ENCODE peak calls at places on chromosome 17, in eight cellular contexts. One of them, this sample, is unnamed.

GRCh38 chr17:31877911-31878702 is 19.1 kb upstream of the COPRS start:
- DNase-seq in fibroblast of lung: peak
- DNase-seq in psoas muscle: no peak
- DNase-seq in astrocyte: peak
- DNase-seq in astrocyte of the cerebellum: peak
- DNase-seq in heart right ventricle: no peak
- DNase-seq in A549: no peak
- DNase-seq in upper lobe of left lung: no peak
- DNase-seq in this sample: no peak

GRCh38 chr17:7018331-7018964 is 4.4 kb upstream of the BCL6B start:
- DNase-seq in fibroblast of lung: no peak
- DNase-seq in psoas muscle: peak
- DNase-seq in astrocyte: no peak
- DNase-seq in astrocyte of the cerebellum: no peak
- DNase-seq in heart right ventricle: peak
- DNase-seq in A549: no peak
- DNase-seq in upper lobe of left lung: peak
- DNase-seq in this sample: no peak

GRCh38 chr17:74442291-74442669 is 10.4 kb downstream of the GPRC5C start:
- DNase-seq in fibroblast of lung: no peak
- DNase-seq in psoas muscle: no peak
- DNase-seq in astrocyte: no peak
- DNase-seq in astrocyte of the cerebellum: no peak
- DNase-seq in heart right ventricle: no peak
- DNase-seq in A549: no peak
- DNase-seq in upper lobe of left lung: no peak
- DNase-seq in this sample: no peak

GRCh38 chr17:34852141-34852540 is 109.1 kb downstream of the CCT6B start:
- DNase-seq in fibroblast of lung: no peak
- DNase-seq in psoas muscle: no peak
- DNase-seq in astrocyte: no peak
- DNase-seq in astrocyte of the cerebellum: no peak
- DNase-seq in heart right ventricle: no peak
- DNase-seq in A549: no peak
- DNase-seq in upper lobe of left lung: no peak
- DNase-seq in this sample: no peak

GRCh38 chr17:17500999-17501605 is 4.9 kb upstream of the RASD1 start:
- DNase-seq in fibroblast of lung: no peak
- DNase-seq in psoas muscle: no peak
- DNase-seq in astrocyte: no peak
- DNase-seq in astrocyte of the cerebellum: no peak
- DNase-seq in heart right ventricle: no peak
- DNase-seq in A549: no peak
- DNase-seq in upper lobe of left lung: no peak
- DNase-seq in this sample: no peak

GRCh38 chr17:16873654-16874035 is 98.3 kb downstream of the TNFRSF13B start:
- DNase-seq in fibroblast of lung: no peak
- DNase-seq in psoas muscle: no peak
- DNase-seq in astrocyte: no peak
- DNase-seq in astrocyte of the cerebellum: no peak
- DNase-seq in heart right ventricle: no peak
- DNase-seq in A549: no peak
- DNase-seq in upper lobe of left lung: no peak
- DNase-seq in this sample: no peak

GRCh38 chr17:17641621-17642409 is 39.4 kb upstream of the RAI1 start:
- DNase-seq in fibroblast of lung: peak
- DNase-seq in psoas muscle: peak
- DNase-seq in astrocyte: peak
- DNase-seq in astrocyte of the cerebellum: peak
- DNase-seq in heart right ventricle: peak
- DNase-seq in A549: peak
- DNase-seq in upper lobe of left lung: no peak
- DNase-seq in this sample: peak

GRCh38 chr17:80694085-80694991 is 149.7 kb downstream of the RPTOR start:
- DNase-seq in fibroblast of lung: no peak
- DNase-seq in psoas muscle: no peak
- DNase-seq in astrocyte: no peak
- DNase-seq in astrocyte of the cerebellum: no peak
- DNase-seq in heart right ventricle: no peak
- DNase-seq in A549: no peak
- DNase-seq in upper lobe of left lung: peak
- DNase-seq in this sample: no peak

GRCh38 chr17:62790554-62790953 is 17.6 kb downstream of the MARCHF10 start:
- DNase-seq in fibroblast of lung: peak
- DNase-seq in psoas muscle: no peak
- DNase-seq in astrocyte: peak
- DNase-seq in astrocyte of the cerebellum: no peak
- DNase-seq in heart right ventricle: no peak
- DNase-seq in A549: peak
- DNase-seq in upper lobe of left lung: no peak
- DNase-seq in this sample: peak

GRCh38 chr17:57989011-57989345 is 924 bp upstream of the VEZF1 start:
- DNase-seq in fibroblast of lung: peak
- DNase-seq in psoas muscle: no peak
- DNase-seq in astrocyte: peak
- DNase-seq in astrocyte of the cerebellum: no peak
- DNase-seq in heart right ventricle: peak
- DNase-seq in A549: peak
- DNase-seq in upper lobe of left lung: no peak
- DNase-seq in this sample: no peak

GRCh38 chr17:17636456-17636855 is 44.8 kb upstream of the RAI1 start:
- DNase-seq in fibroblast of lung: peak
- DNase-seq in psoas muscle: no peak
- DNase-seq in astrocyte: peak
- DNase-seq in astrocyte of the cerebellum: no peak
- DNase-seq in heart right ventricle: no peak
- DNase-seq in A549: no peak
- DNase-seq in upper lobe of left lung: no peak
- DNase-seq in this sample: no peak

GRCh38 chr17:46108550-46109110 is 84.6 kb downstream of the KANSL1 start:
- DNase-seq in fibroblast of lung: no peak
- DNase-seq in psoas muscle: no peak
- DNase-seq in astrocyte: no peak
- DNase-seq in astrocyte of the cerebellum: no peak
- DNase-seq in heart right ventricle: no peak
- DNase-seq in A549: no peak
- DNase-seq in upper lobe of left lung: no peak
- DNase-seq in this sample: no peak

GRCh38 chr17:2705263-2705662 is 6.3 kb downstream of the CLUH start:
- DNase-seq in fibroblast of lung: peak
- DNase-seq in psoas muscle: no peak
- DNase-seq in astrocyte: peak
- DNase-seq in astrocyte of the cerebellum: no peak
- DNase-seq in heart right ventricle: no peak
- DNase-seq in A549: peak
- DNase-seq in upper lobe of left lung: peak
- DNase-seq in this sample: no peak

GRCh38 chr17:17691468-17692263 is 10.4 kb downstream of the RAI1 start:
- DNase-seq in fibroblast of lung: no peak
- DNase-seq in psoas muscle: no peak
- DNase-seq in astrocyte: no peak
- DNase-seq in astrocyte of the cerebellum: no peak
- DNase-seq in heart right ventricle: peak
- DNase-seq in A549: no peak
- DNase-seq in upper lobe of left lung: no peak
- DNase-seq in this sample: no peak

GRCh38 chr17:38342886-38343607 is 709 bp downstream of the GPR179 start:
- DNase-seq in fibroblast of lung: no peak
- DNase-seq in psoas muscle: no peak
- DNase-seq in astrocyte: no peak
- DNase-seq in astrocyte of the cerebellum: no peak
- DNase-seq in heart right ventricle: no peak
- DNase-seq in A549: no peak
- DNase-seq in upper lobe of left lung: no peak
- DNase-seq in this sample: no peak

GRCh38 chr17:38343608-38343980 is at the start of gene GPR179:
- DNase-seq in fibroblast of lung: no peak
- DNase-seq in psoas muscle: no peak
- DNase-seq in astrocyte: no peak
- DNase-seq in astrocyte of the cerebellum: no peak
- DNase-seq in heart right ventricle: no peak
- DNase-seq in A549: no peak
- DNase-seq in upper lobe of left lung: peak
- DNase-seq in this sample: no peak

GRCh38 chr17:38341035-38341721 is 2.6 kb downstream of the GPR179 start:
- DNase-seq in fibroblast of lung: no peak
- DNase-seq in psoas muscle: peak
- DNase-seq in astrocyte: no peak
- DNase-seq in astrocyte of the cerebellum: no peak
- DNase-seq in heart right ventricle: peak
- DNase-seq in A549: no peak
- DNase-seq in upper lobe of left lung: no peak
- DNase-seq in this sample: no peak

GRCh38 chr17:38345743-38346142 is 2.0 kb upstream of the GPR179 start:
- DNase-seq in fibroblast of lung: no peak
- DNase-seq in psoas muscle: no peak
- DNase-seq in astrocyte: no peak
- DNase-seq in astrocyte of the cerebellum: no peak
- DNase-seq in heart right ventricle: no peak
- DNase-seq in A549: no peak
- DNase-seq in upper lobe of left lung: no peak
- DNase-seq in this sample: no peak

DNA sequence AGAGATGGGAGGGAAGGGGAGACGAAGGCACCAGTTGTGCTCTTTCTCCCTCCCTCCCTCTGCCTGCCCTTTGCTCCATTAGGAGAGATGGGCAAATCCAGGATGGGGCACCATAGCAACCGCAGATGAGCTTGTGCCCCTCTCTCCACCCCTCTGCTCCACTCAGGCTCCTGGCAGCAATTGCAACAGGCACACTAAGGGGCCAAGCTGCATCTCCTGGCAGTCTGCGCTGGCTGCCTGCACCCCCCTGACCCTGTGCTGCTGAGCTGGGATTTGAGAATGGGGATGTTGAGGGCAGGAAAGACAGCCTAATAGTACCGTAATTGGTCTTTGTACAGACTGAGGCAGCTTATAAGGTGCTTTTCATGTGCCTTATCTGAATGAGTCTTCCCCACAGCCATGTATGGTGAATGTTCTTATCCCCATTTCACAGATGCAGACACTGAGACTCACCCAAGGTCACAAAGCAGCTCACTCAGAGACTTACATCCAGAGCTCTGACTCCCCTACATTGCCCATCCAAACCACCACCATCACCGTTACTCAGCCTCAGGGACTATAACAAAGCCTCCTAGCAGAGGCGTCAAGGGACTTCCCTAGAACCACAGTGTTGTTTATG is 480 bp upstream of the GPR179 start:
- DNase-seq in fibroblast of lung: no peak
- DNase-seq in psoas muscle: no peak
- DNase-seq in astrocyte: no peak
- DNase-seq in astrocyte of the cerebellum: no peak
- DNase-seq in heart right ventricle: no peak
- DNase-seq in A549: no peak
- DNase-seq in upper lobe of left lung: no peak
- DNase-seq in this sample: no peak
- H3K4me3 ChIP-seq in fibroblast of lung: no peak
- H3K4me3 ChIP-seq in psoas muscle: no peak
- H3K4me3 ChIP-seq in astrocyte: no peak
- H3K4me3 ChIP-seq in astrocyte of the cerebellum: no peak
- H3K4me3 ChIP-seq in heart right ventricle: no peak
- H3K4me3 ChIP-seq in A549: no peak
- H3K4me3 ChIP-seq in upper lobe of left lung: no peak
- H3K4me3 ChIP-seq in this sample: no peak

GRCh38 chr17:64024781-64025731 is 4.6 kb upstream of the ICAM2 start:
- DNase-seq in fibroblast of lung: no peak
- DNase-seq in psoas muscle: no peak
- DNase-seq in astrocyte: no peak
- DNase-seq in astrocyte of the cerebellum: no peak
- DNase-seq in heart right ventricle: no peak
- DNase-seq in A549: no peak
- DNase-seq in upper lobe of left lung: no peak
- DNase-seq in this sample: no peak
- TF ChIP-seq CTCF in fibroblast of lung: no peak
- TF ChIP-seq CTCF in psoas muscle: no peak
- TF ChIP-seq CTCF in astrocyte: no peak
- TF ChIP-seq CTCF in astrocyte of the cerebellum: no peak
- TF ChIP-seq CTCF in heart right ventricle: no peak
- TF ChIP-seq CTCF in A549: no peak
- TF ChIP-seq CTCF in upper lobe of left lung: no peak
- TF ChIP-seq CTCF in this sample: no peak

DNA sequence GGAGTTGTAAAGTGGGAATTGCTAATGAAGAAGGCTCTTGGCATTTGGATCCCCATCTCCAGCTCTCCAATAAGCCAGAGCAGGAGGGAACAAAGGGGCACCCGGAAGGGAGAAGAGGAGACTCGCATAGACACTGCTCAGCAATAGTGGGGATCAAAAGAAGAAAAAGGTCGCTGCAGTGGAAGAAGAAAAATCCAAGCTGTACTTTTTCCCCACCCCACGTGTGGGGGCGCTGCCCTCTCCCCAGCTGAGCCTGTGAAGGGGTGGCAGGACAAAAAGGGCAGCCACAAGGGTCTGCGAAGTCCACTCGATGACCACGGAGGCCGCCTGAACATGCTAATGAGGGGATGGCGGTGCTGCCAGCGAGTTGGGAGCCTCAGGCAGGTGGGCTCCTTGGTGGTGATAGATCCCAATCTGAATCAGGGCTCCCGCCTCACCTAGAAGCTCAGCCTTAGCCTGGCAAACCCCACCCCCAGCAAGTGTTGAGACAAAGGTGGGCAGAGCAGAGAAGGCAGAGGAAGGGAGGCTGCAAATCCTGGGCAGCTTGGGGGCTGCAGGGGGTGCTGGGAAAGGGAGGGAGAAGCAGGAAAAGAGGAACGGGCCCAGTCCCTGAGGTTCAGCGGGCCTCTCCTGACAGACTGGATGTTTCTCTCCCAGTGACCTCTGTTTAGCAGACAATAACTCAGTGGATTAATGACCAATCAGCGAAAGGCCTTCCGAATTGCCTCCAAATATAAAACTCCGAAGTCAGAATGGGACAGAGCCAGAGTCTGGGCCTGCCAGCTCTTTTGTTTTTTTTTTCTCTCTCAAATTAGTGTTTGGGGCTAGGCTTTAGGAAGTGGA is 14.9 kb upstream of the HOXB2 start:
- DNase-seq in fibroblast of lung: peak
- DNase-seq in psoas muscle: no peak
- DNase-seq in astrocyte: no peak
- DNase-seq in astrocyte of the cerebellum: no peak
- DNase-seq in heart right ventricle: no peak
- DNase-seq in A549: no peak
- DNase-seq in upper lobe of left lung: no peak
- DNase-seq in this sample: no peak
- H3K4me3 ChIP-seq in fibroblast of lung: peak
- H3K4me3 ChIP-seq in psoas muscle: no peak
- H3K4me3 ChIP-seq in astrocyte: no peak
- H3K4me3 ChIP-seq in astrocyte of the cerebellum: peak
- H3K4me3 ChIP-seq in heart right ventricle: no peak
- H3K4me3 ChIP-seq in A549: no peak
- H3K4me3 ChIP-seq in upper lobe of left lung: peak
- H3K4me3 ChIP-seq in this sample: no peak

DNA sequence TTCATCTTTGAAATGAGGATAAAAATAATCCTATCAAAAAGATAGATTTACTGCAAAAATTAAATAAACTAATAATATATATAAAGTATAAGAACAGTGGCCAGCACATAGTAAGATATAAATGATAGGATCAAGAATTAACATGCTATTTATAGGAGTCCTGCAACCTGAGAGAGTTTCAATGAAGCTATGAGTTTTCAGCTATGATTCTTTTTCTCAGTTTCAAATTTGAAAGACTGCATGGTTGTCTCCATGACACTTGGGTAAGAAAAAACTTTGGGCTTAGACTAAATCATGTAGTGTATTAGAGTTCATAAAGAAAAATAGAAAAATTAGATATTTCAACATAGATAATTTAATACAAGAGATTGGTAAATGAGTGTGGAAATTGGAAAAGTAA is 817.8 kb upstream of the KIF2B start:
- DNase-seq in fibroblast of lung: no peak
- DNase-seq in psoas muscle: no peak
- DNase-seq in astrocyte: no peak
- DNase-seq in astrocyte of the cerebellum: no peak
- DNase-seq in heart right ventricle: no peak
- DNase-seq in A549: no peak
- DNase-seq in upper lobe of left lung: no peak
- DNase-seq in this sample: no peak
- TF ChIP-seq CTCF in fibroblast of lung: no peak
- TF ChIP-seq CTCF in psoas muscle: no peak
- TF ChIP-seq CTCF in astrocyte: no peak
- TF ChIP-seq CTCF in astrocyte of the cerebellum: no peak
- TF ChIP-seq CTCF in heart right ventricle: no peak
- TF ChIP-seq CTCF in A549: no peak
- TF ChIP-seq CTCF in upper lobe of left lung: no peak
- TF ChIP-seq CTCF in this sample: no peak

This sample was measured in HFF-Myc.